ENCODE peak calls at places on chromosomes 5 and 9, in four cellular contexts. M, J, D and U are unnamed samples.

GRCh38 chr9:69535296-69535832 is 136.8 kb downstream of the APBA1 start:
- DNase-seq in D (no peak), J (no peak), M (no peak), U (no peak)

GRCh38 chr5:132054031-132054696 is 6.3 kb upstream of the IL3 start:
- DNase-seq in M (no peak), J (no peak), D (no peak), U (no peak)

GRCh38 chr9:121743441-121744001 is 92.1 kb downstream of the DAB2IP start:
- DNase-seq in M (no peak), J (no peak), D (no peak), U (no peak)

GRCh38 chr5:124952566-124952965 is 206.1 kb upstream of the ZNF608 start:
- DNase-seq in M (no peak), J (no peak), D (no peak), U (no peak)

GRCh38 chr9:121529237-121529987 is 29.8 kb upstream of the GGTA1 start:
- DNase-seq in M (peak; percentile 9), D (no peak), J (no peak), U (no peak)

GRCh38 chr9:21295992-21296391 is 9.1 kb downstream of the IFNA5 start:
- DNase-seq in J (no peak), M (no peak), D (no peak), U (no peak)

GRCh38 chr9:97557606-97558095 is 56.2 kb downstream of the TMOD1 start:
- DNase-seq in M (no peak), D (no peak), J (no peak), U (no peak)

GRCh38 chr5:138975098-138975847 is 100.1 kb upstream of the LRRTM2 start:
- DNase-seq in M (peak; percentile 47), D (no peak), J (peak; percentile 38), U (no peak)

GRCh38 chr5:165187815-165188214 is 1682.4 kb downstream of the MAT2B start:
- DNase-seq in D (no peak), J (no peak), M (no peak), U (no peak)

GRCh38 chr5:74056789-74057164 is 430.8 kb downstream of the ARHGEF28 start:
- DNase-seq in M (no peak), J (no peak), D (no peak), U (no peak)

GRCh38 chr9:98998441-98999151 is 54.9 kb downstream of the COL15A1 start:
- DNase-seq in M (peak; percentile 79), J (peak; percentile 73), D (peak; percentile 40), U (peak; percentile 57)

GRCh38 chr5:73615085-73615484 is 10.9 kb upstream of the ARHGEF28 start:
- DNase-seq in J (no peak), D (no peak), M (no peak), U (no peak)

GRCh38 chr5:66713998-66714397 is 117.8 kb downstream of the MAST4 start:
- DNase-seq in M (no peak), J (no peak), D (no peak), U (no peak)

GRCh38 chr5:124706041-124706440 is 40.4 kb downstream of the ZNF608 start:
- DNase-seq in J (no peak), D (no peak), M (no peak), U (no peak)

GRCh38 chr9:90853945-90854344 is 52.3 kb downstream of the SYK start:
- DNase-seq in M (no peak), D (no peak), J (no peak), U (no peak)

GRCh38 chr9:121884057-121884512 is 209.0 kb downstream of the TTLL11 start:
- DNase-seq in M (no peak), J (no peak), D (no peak), U (no peak)

GRCh38 chr9:134411451-134412297 is 85.4 kb downstream of the RXRA start:
- DNase-seq in M (no peak), J (no peak), D (no peak), U (no peak)

GRCh38 chr5:139251281-139251687 is 42.3 kb upstream of the MATR3 start:
- DNase-seq in D (no peak), M (peak; percentile 83), J (peak; percentile 78), U (no peak)

GRCh38 chr5:36462295-36463021 is 143.9 kb upstream of the SLC1A3 start:
- DNase-seq in D (no peak), J (no peak), M (no peak), U (no peak)

GRCh38 chr9:137049544-137050449 is 3.8 kb upstream of the NPDC1 start:
- DNase-seq in M (peak; percentile 79), J (peak; percentile 70), D (peak; percentile 37), U (no peak)

GRCh38 chr9:5879419-5880181 is 11.1 kb upstream of the MLANA start:
- DNase-seq in J (no peak), D (no peak), M (no peak), U (no peak)

GRCh38 chr5:115626444-115626823 is 598 bp upstream of the TMED7 start:
- DNase-seq in D (no peak), J (no peak), M (peak; percentile 23), U (no peak)

GRCh38 chr9:127629468-127630081 is 17.5 kb downstream of the STXBP1 start:
- DNase-seq in J (no peak), M (no peak), D (no peak), U (no peak)

GRCh38 chr5:40428129-40428528 is 251.6 kb upstream of the PTGER4 start:
- DNase-seq in D (no peak), M (no peak), J (no peak), U (no peak)

GRCh38 chr5:141010047-141010793 is 41.0 kb upstream of the PCDHB1 start:
- DNase-seq in D (no peak), M (no peak), J (no peak), U (no peak)

GRCh38 chr5:56327810-56328209 is 94.7 kb upstream of the ANKRD55 start:
- DNase-seq in M (no peak), D (no peak), J (no peak), U (no peak)

GRCh38 chr5:39019231-39019630 is 55.0 kb downstream of the RICTOR start:
- DNase-seq in J (no peak), D (no peak), M (no peak), U (no peak)

GRCh38 chr9:90925581-90926257 is 124.1 kb downstream of the SYK start:
- DNase-seq in M (no peak), J (no peak), D (no peak), U (no peak)

GRCh38 chr5:151063136-151063544 is 17.7 kb downstream of the TNIP1 start:
- DNase-seq in M (no peak), D (no peak), J (no peak), U (no peak)

GRCh38 chr5:82352146-82352791 is 74.1 kb upstream of the RPS23 start:
- DNase-seq in J (no peak), M (no peak), D (no peak), U (no peak)
- TF ChIP-seq CTCF in J (no peak), M (no peak), D (no peak), U (no peak)

DNA sequence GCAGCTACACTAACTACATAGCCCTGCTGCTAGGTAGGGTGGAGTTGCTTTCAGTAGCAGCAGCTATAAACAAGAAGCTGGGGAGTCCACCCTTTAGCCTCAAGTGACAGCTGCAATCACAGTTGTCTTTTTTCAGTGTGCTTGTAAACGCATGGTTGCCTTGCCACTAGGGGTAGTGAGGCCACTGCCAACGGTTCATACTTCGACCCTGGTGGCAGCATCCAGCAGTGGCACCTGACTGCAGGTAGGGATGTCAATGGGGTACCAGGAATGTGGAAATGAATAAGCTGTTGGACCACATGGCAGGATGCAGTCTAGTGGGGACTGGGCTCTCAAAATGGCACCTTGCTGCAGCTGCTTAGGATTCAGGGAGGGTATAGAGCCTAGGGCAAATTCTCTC is 367.2 kb downstream of the RASEF start:
- DNase-seq in M (no peak), J (no peak), D (no peak), U (no peak)
- TF ChIP-seq CTCF in M (no peak), J (no peak), D (no peak), U (no peak)

GRCh38 chr5:99032234-99033013 is 103.6 kb upstream of the CHD1 start:
- DNase-seq in M (peak; percentile 39), J (peak; percentile 36), D (no peak), U (no peak)
- TF ChIP-seq CTCF in M (peak; percentile 55), J (peak; percentile 70), D (peak; percentile 25), U (no peak)

GRCh38 chr9:37300620-37301368 is 121.7 kb upstream of the GRHPR start:
- DNase-seq in M (peak; percentile 24), J (peak; percentile 28), D (no peak), U (no peak)

GRCh38 chr9:37302277-37302676 is 120.2 kb upstream of the GRHPR start:
- DNase-seq in M (peak; percentile 62), D (no peak), J (peak; percentile 71), U (no peak)

GRCh38 chr9:37297592-37297991 is 124.9 kb upstream of the GRHPR start:
- DNase-seq in D (no peak), M (no peak), J (no peak), U (no peak)

GRCh38 chr9:37295796-37296195 is 126.7 kb upstream of the GRHPR start:
- DNase-seq in D (no peak), J (no peak), M (no peak), U (no peak)

GRCh38 chr9:37301369-37302172 is 120.9 kb upstream of the GRHPR start:
- DNase-seq in M (no peak), D (no peak), J (no peak), U (no peak)
- TF ChIP-seq CTCF in M (no peak), D (no peak), J (no peak), U (no peak)

GRCh38 chr9:35732185-35733108 is at the start of the genes CREB3 and TLN1:
- DNase-seq in J (peak; percentile 97), M (peak; percentile 97), D (peak; percentile 93), U (peak; percentile 94)
- TF ChIP-seq CTCF in J (peak; percentile 47), M (peak; percentile 32), D (no peak), U (no peak)

GRCh38 chr5:120576588-120576987 is 112.5 kb downstream of the PRR16 start:
- DNase-seq in D (no peak), M (no peak), J (no peak), U (no peak)
- TF ChIP-seq CTCF in D (no peak), M (no peak), J (no peak), U (no peak)

GRCh38 chr5:179187229-179187678 is 127.1 kb downstream of the ZNF354C start:
- DNase-seq in D (no peak), J (no peak), M (no peak), U (no peak)
- TF ChIP-seq CTCF in D (no peak), J (no peak), M (no peak), U (no peak)

GRCh38 chr5:99030871-99031440 is 102.1 kb upstream of the CHD1 start:
- DNase-seq in M (no peak), J (no peak), D (no peak), U (no peak)
- TF ChIP-seq CTCF in M (no peak), J (no peak), D (no peak), U (no peak)

GRCh38 chr5:11724947-11725346 is 179.3 kb downstream of the CTNND2 start:
- DNase-seq in M (no peak), J (no peak), D (no peak), U (no peak)

GRCh38 chr5:11715797-11716196 is 188.4 kb downstream of the CTNND2 start:
- DNase-seq in M (no peak), J (no peak), D (no peak), U (no peak)

DNA sequence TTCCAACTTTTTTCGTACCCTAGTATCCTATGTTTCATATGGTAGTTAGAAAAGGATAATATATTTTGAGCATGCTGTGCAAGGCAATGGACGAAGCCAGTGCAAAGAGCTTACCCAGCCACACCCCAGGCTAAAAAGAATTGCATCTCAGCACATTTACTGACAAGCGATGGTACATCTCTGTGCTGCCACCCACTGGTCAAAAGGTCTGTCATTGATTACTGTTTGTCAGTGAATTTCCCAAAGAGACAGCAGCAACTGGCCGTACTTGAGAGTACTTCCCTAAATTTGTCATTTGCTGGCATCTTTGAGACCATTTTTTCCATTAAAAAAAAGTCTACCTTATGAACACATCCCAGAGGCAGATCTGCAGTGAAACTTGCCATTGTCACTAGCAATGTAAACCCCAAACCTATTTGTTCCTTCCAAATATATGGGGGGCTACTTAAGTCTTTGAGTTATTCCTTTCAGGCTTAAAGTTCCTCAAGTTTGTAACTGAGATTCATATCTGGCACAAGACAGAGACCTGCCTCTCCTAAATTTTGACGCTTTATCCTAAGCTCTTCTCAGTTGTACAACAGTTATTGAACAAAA is 184.3 kb downstream of the CTNND2 start:
- DNase-seq in D (no peak), J (no peak), M (peak; percentile 12), U (no peak)
- TF ChIP-seq CTCF in D (no peak), J (peak; percentile 31), M (peak; percentile 37), U (no peak)